ENCODE peak calls at places on chromosomes 12 and 14, in six cellular contexts. R is HFFc6; E is activated CD4-positive, alpha-beta T cell treated with anti-CD3 and anti-CD28 coated beads, Interleukin-2, amount 50 U/mL, for 1 hour; V is GM19239; K is transverse colon; A is H4. T is an unnamed sample.

GRCh38 chr12:29611906-29612305 is 114.4 kb upstream of the OVCH1 start:
- DNase-seq in R (no peak), E (no peak), V (no peak), K (no peak), A (peak), T (no peak)

GRCh38 chr12:67633024-67633423 is 15.5 kb upstream of the DYRK2 start:
- DNase-seq in R (no peak), E (no peak), V (no peak), K (no peak), A (no peak), T (no peak)

GRCh38 chr12:97939141-97939540 is 476.5 kb downstream of the RMST start:
- DNase-seq in R (no peak), E (no peak), V (no peak), K (no peak), A (no peak), T (no peak)

GRCh38 chr12:84357314-84357713 is 555.3 kb downstream of the SLC6A15 start:
- DNase-seq in R (no peak), E (no peak), V (no peak), K (no peak), A (no peak), T (no peak)

GRCh38 chr14:96176811-96177211 is 27.8 kb upstream of the BDKRB2 start:
- DNase-seq in R (peak), E (no peak), V (no peak), K (no peak), A (peak), T (no peak)

GRCh38 chr12:53044052-53044581 is 5.7 kb upstream of the TNS2 start:
- DNase-seq in R (no peak), E (no peak), V (no peak), K (no peak), A (no peak), T (no peak)

GRCh38 chr12:18967814-18968213 is 161.7 kb upstream of the PLEKHA5 start:
- DNase-seq in R (no peak), E (no peak), V (no peak), K (no peak), A (no peak), T (no peak)

GRCh38 chr12:88428350-88428749 is 151.9 kb downstream of the KITLG start:
- DNase-seq in R (no peak), E (no peak), V (no peak), K (no peak), A (no peak), T (no peak)

GRCh38 chr14:104282332-104283196 is 144.2 kb downstream of the KIF26A start:
- DNase-seq in R (no peak), E (no peak), V (no peak), K (peak), A (no peak), T (no peak)

GRCh38 chr14:104687601-104688504 is 1.6 kb upstream of the INF2 start:
- DNase-seq in R (no peak), E (no peak), V (no peak), K (peak), A (peak), T (no peak)

GRCh38 chr14:21408152-21408551 is 24.3 kb upstream of the SUPT16H start:
- DNase-seq in R (peak), E (no peak), V (no peak), K (no peak), A (no peak), T (no peak)

T was measured in GM12864.